ENCODE peak calls at places on chromosome 7, in four cellular contexts. E is heart left ventricle, A is transverse colon, C is IMR-90. B is an unnamed sample. For H3K4me1, the result is how much of the 10 kb centered on the place peaks cover.

GRCh38 chr7:32846630-32847225 is 44.8 kb downstream of the KBTBD2 start:
- DNase-seq in C (peak), A (peak), E (peak), B (peak)

GRCh38 chr7:264541-265191 is 25.3 kb upstream of the FOXL3 start:
- DNase-seq in E (peak), C (no peak), A (peak), B (no peak)

GRCh38 chr7:4905171-4905570 is 21.7 kb upstream of the RADIL start:
- DNase-seq in A (no peak), C (no peak), E (no peak), B (no peak)

GRCh38 chr7:119351320-119351719 is 921.7 kb upstream of the KCND2 start:
- DNase-seq in A (no peak), C (no peak), E (no peak), B (no peak)

GRCh38 chr7:110375068-110375467 is 715.9 kb upstream of the LRRN3 start:
- DNase-seq in A (no peak), C (no peak), E (no peak), B (no peak)

GRCh38 chr7:30707391-30708351 is 25.4 kb upstream of the CRHR2 start:
- DNase-seq in E (peak), A (no peak), C (no peak), B (no peak)

GRCh38 chr7:26374665-26375373 is 83.2 kb downstream of the SNX10 start:
- DNase-seq in E (no peak), C (no peak), A (no peak), B (no peak)

GRCh38 chr7:158302274-158303070 is 285.2 kb downstream of the PTPRN2 start:
- DNase-seq in C (no peak), E (no peak), A (no peak), B (no peak)

GRCh38 chr7:1367501-1367900 is 91.8 kb downstream of the MICALL2 start:
- DNase-seq in A (no peak), C (no peak), E (no peak), B (no peak)

GRCh38 chr7:88344956-88345832 is 38.5 kb upstream of the STEAP4 start:
- DNase-seq in A (peak), E (peak), C (no peak), B (peak)

GRCh38 chr7:47601119-47601880 is 19.4 kb upstream of the TNS3 start:
- DNase-seq in C (peak), A (no peak), E (no peak), B (no peak)

GRCh38 chr7:132503415-132503814 is 72.9 kb downstream of the PLXNA4 start:
- DNase-seq in C (no peak), E (no peak), A (no peak), B (no peak)

GRCh38 chr7:154865984-154866685 is 136.8 kb downstream of the PAXIP1 start:
- DNase-seq in A (no peak), C (no peak), E (no peak), B (no peak)

GRCh38 chr7:82699773-82700186 is 256.2 kb upstream of the CACNA2D1 start:
- DNase-seq in A (peak), C (peak), E (no peak), B (peak)

GRCh38 chr7:26813426-26813825 is 51.0 kb downstream of the SKAP2 start:
- DNase-seq in C (peak), A (no peak), E (no peak), B (no peak)

GRCh38 chr7:104029765-104030164 is 40.3 kb upstream of the RELN start:
- DNase-seq in A (no peak), C (no peak), E (no peak), B (no peak)

GRCh38 chr7:53531-53930 is 138.8 kb upstream of the FAM20C start:
- DNase-seq in C (no peak), A (no peak), E (no peak), B (peak)

GRCh38 chr7:112103246-112103645 is 103.0 kb downstream of the DOCK4 start:
- DNase-seq in A (peak), C (peak), E (no peak), B (no peak)

GRCh38 chr7:90756366-90756765 is 160.2 kb downstream of the CDK14 start:
- DNase-seq in C (no peak), A (no peak), E (no peak), B (no peak)

GRCh38 chr7:105935250-105935649 is 27.8 kb upstream of the CDHR3 start:
- DNase-seq in A (no peak), E (no peak), C (no peak), B (peak)

GRCh38 chr7:131773413-131773812 is 217.0 kb upstream of the PODXL start:
- DNase-seq in E (no peak), C (no peak), A (no peak), B (no peak)

GRCh38 chr7:11294965-11295364 is 321.3 kb downstream of the PHF14 start:
- DNase-seq in E (no peak), A (no peak), C (no peak), B (peak)

GRCh38 chr7:158467562-158467961 is 120.1 kb downstream of the PTPRN2 start:
- DNase-seq in C (no peak), E (no peak), A (no peak), B (no peak)

GRCh38 chr7:113774182-113774807 is 144.5 kb downstream of the PPP1R3A start:
- DNase-seq in A (no peak), C (peak), E (no peak), B (peak)

GRCh38 chr7:139725077-139725476 is 52.7 kb downstream of the HIPK2 start:
- DNase-seq in E (no peak), A (peak), C (peak), B (no peak)

GRCh38 chr7:97018775-97019535 is 5.7 kb downstream of the DLX5 start:
- DNase-seq in E (no peak), C (no peak), A (no peak), B (no peak)

GRCh38 chr7:153641202-153641601 is 411.0 kb upstream of the DPP6 start:
- DNase-seq in C (no peak), A (no peak), E (peak), B (no peak)

GRCh38 chr7:91850455-91850854 is 30.0 kb downstream of the MTERF1 start:
- DNase-seq in C (peak), A (no peak), E (no peak), B (no peak)

GRCh38 chr7:36651404-36651803 is 72.9 kb downstream of the AOAH start:
- DNase-seq in A (no peak), C (peak), E (no peak), B (no peak)

GRCh38 chr7:50821457-50821977 is 38.8 kb upstream of the GRB10 start:
- DNase-seq in C (peak), E (peak), A (no peak), B (no peak)
- H3K4me3 ChIP-seq in C (no peak), E (no peak), A (no peak), B (no peak)

GRCh38 chr7:74253331-74253730 is 868 bp downstream of the RFC2 start:
- DNase-seq in A (no peak), C (no peak), E (no peak), B (no peak)
- TF ChIP-seq POLR2A in A (no peak), C (no peak), E (no peak), B (no peak)

GRCh38 chr7:22565315-22565811 is 65.4 kb upstream of the STEAP1B start:
- DNase-seq in E (peak), A (no peak), C (peak), B (no peak)
- H3K4me1 ChIP-seq in E (half or more), A (under half), C (under half), B (half or more)

DNA sequence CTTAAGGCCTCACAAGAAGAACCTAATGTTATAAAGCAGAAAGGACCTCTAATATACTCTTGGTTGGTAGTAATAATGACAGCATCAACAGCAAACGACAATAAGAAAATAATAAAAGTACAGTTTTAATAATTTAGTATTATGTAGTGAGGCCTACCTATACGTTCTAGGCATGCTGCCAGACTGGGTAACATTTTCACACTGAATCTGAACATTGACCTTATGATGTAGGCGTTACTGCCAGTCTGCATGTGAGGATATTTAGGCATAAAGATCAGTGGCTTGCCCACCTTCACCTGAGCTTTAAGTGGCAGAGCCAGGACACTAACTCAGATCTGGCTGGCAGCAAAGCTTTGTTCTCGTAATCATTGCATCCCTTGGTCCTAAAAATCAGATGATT is 2.5 kb downstream of the FGL2 start:
- DNase-seq in A (peak), E (no peak), C (no peak), B (no peak)
- H3K4me3 ChIP-seq in A (peak), E (peak), C (peak), B (no peak)

GRCh38 chr7:7443951-7444350 is 91.7 kb downstream of the COL28A1 start:
- DNase-seq in A (no peak), C (no peak), E (no peak), B (no peak)

GRCh38 chr7:7452119-7452518 is 83.6 kb downstream of the COL28A1 start:
- DNase-seq in E (no peak), A (peak), C (no peak), B (no peak)

GRCh38 chr7:7449055-7449454 is 86.6 kb downstream of the COL28A1 start:
- DNase-seq in C (no peak), E (no peak), A (no peak), B (no peak)

GRCh38 chr7:7446616-7447015 is 89.1 kb downstream of the COL28A1 start:
- DNase-seq in A (no peak), E (no peak), C (no peak), B (no peak)
- TF ChIP-seq POLR2A in A (no peak), E (no peak), C (no peak), B (no peak)

GRCh38 chr7:142983825-142984224 is 21.7 kb upstream of the KEL start:
- DNase-seq in A (no peak), C (no peak), E (no peak), B (no peak)

GRCh38 chr7:142984297-142984696 is 22.1 kb upstream of the KEL start:
- DNase-seq in E (no peak), C (no peak), A (no peak), B (no peak)
- H3K4me1 ChIP-seq in E (under half), C (under half), A (under half), B (under half)

GRCh38 chr7:108526768-108527017 is 758 bp upstream of the PNPLA8 start:
- DNase-seq in A (no peak), E (no peak), C (no peak), B (no peak)
- H3K4me3 ChIP-seq in A (peak), E (peak), C (peak), B (peak)

B was measured in body of pancreas.